ENCODE peak calls at places on chromosomes 16 and 17, in six cellular contexts. H is progenitor cell of endocrine pancreas, M is AG10803, C is left ventricle myocardium inferior, G is fibroblast of pulmonary artery, J is cardiac muscle cell. X is an unnamed sample.
A peak's percentile ranks its signal among the peaks of the same experiment; 100 is the strongest.

GRCh38 chr17:78444392-78444791 is 65.9 kb downstream of the PGS1 start:
- DNase-seq in M (no peak), G (no peak), C (no peak), J (no peak), H (no peak), X (no peak)

GRCh38 chr17:29620779-29621500 is 1.8 kb downstream of the CORO6 start:
- DNase-seq in H (no peak), J (no peak), C (no peak), G (no peak), M (no peak), X (no peak)

GRCh38 chr17:80029235-80029974 is 6.3 kb downstream of the TBC1D16 start:
- DNase-seq in G (peak; percentile 84), M (peak; percentile 90), H (no peak), J (no peak), C (peak; percentile 87), X (no peak)

GRCh38 chr16:31513126-31513525 is 4.9 kb upstream of the RUSF1 start:
- DNase-seq in M (peak; percentile 82), J (no peak), H (no peak), G (peak; percentile 42), C (no peak), X (no peak)

GRCh38 chr17:32610027-32610650 is 123.3 kb downstream of the CDK5R1 start:
- DNase-seq in C (no peak), M (no peak), G (no peak), H (no peak), J (no peak), X (no peak)

GRCh38 chr17:57588086-57588485 is 157.0 kb downstream of the CCDC182 start:
- DNase-seq in M (no peak), J (peak; percentile 20), C (no peak), H (no peak), G (no peak), X (no peak)

GRCh38 chr17:74979408-74980146 is 7.0 kb upstream of the HID1 start:
- DNase-seq in G (no peak), J (no peak), M (no peak), C (no peak), H (no peak), X (no peak)

GRCh38 chr17:13485327-13485726 is 116.4 kb downstream of the HS3ST3A1 start:
- DNase-seq in C (no peak), G (no peak), M (no peak), J (no peak), H (no peak), X (no peak)

GRCh38 chr16:13866073-13866472 is 53.9 kb upstream of the ERCC4 start:
- DNase-seq in C (peak; percentile 56), J (peak; percentile 86), G (peak; percentile 92), M (peak; percentile 85), H (peak; percentile 53), X (peak; percentile 53)

GRCh38 chr16:68893710-68894705 is 50.7 kb downstream of the TANGO6 start:
- DNase-seq in M (peak; percentile 12), H (peak; percentile 41), C (peak; percentile 40), J (peak; percentile 93), G (peak; percentile 54), X (peak; percentile 9)

GRCh38 chr16:47461598-47462266 is 601 bp downstream of the PHKB start:
- DNase-seq in G (peak; percentile 59), M (peak; percentile 50), H (no peak), C (no peak), J (peak; percentile 38), X (peak; percentile 9)

GRCh38 chr16:47459603-47460002 is 1.3 kb downstream of the ITFG1 start:
- DNase-seq in M (no peak), H (no peak), C (no peak), G (no peak), J (no peak), X (no peak)

GRCh38 chr16:47458331-47458730 is 2.5 kb downstream of the ITFG1 start:
- DNase-seq in G (no peak), M (no peak), H (no peak), C (no peak), J (no peak), X (no peak)

GRCh38 chr16:47460301-47460754 is 535 bp downstream of the ITFG1 start:
- DNase-seq in G (peak; percentile 4), M (peak; percentile 16), H (no peak), J (no peak), C (no peak), X (no peak)

GRCh38 chr16:47460755-47461597 is at the start of the genes ITFG1 and PHKB:
- DNase-seq in C (peak; percentile 94), J (peak; percentile 94), H (peak; percentile 89), G (peak; percentile 92), M (peak; percentile 92), X (peak; percentile 86)
- TF ChIP-seq CTCF in C (peak; percentile 39), J (peak; percentile 7), H (no peak), G (no peak), M (no peak), X (no peak)

GRCh38 chr16:66696669-66697630 is at the start of gene CMTM4:
- DNase-seq in G (peak; percentile 84), H (peak; percentile 79), C (peak; percentile 86), M (peak; percentile 82), J (peak; percentile 94), X (peak; percentile 67)
- TF ChIP-seq CTCF in G (no peak), H (peak; percentile 37), C (peak; percentile 37), M (no peak), J (no peak), X (peak; percentile 44)

DNA sequence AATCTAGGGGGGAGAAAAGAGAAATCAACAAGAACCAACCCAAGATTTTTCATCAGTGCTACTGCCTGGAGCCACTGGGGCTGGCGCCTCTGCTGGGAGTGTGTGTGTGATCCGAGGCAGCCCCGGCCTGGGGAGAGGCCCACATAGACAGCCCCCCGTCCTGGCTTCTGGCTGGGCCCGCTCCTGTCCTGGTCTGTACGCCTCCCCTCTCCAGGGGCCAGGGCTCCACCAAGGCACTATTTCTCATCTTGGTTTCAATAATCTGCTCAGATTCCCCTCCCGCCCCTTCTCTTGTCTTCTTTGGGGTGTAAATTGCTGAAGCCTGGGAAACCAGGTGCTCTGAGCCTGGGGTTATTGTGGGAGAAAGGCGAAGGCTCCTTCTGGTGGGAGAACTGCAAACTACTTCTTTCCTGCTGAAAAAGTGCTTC is 7.8 kb downstream of the BAHCC1 start:
- DNase-seq in M (no peak), H (no peak), G (no peak), C (no peak), J (peak; percentile 59), X (no peak)
- TF ChIP-seq CTCF in M (peak; percentile 28), H (peak; percentile 8), G (peak; percentile 12), C (no peak), J (peak; percentile 23), X (peak; percentile 9)

GRCh38 chr17:40358323-40359038 is 6.1 kb downstream of the GJD3 start:
- DNase-seq in M (peak; percentile 80), C (peak; percentile 90), H (peak; percentile 88), G (peak; percentile 90), J (peak; percentile 89), X (peak; percentile 98)
- TF ChIP-seq CTCF in M (peak; percentile 91), C (peak; percentile 99), H (peak; percentile 96), G (peak; percentile 90), J (peak; percentile 89), X (peak; percentile 99)

DNA sequence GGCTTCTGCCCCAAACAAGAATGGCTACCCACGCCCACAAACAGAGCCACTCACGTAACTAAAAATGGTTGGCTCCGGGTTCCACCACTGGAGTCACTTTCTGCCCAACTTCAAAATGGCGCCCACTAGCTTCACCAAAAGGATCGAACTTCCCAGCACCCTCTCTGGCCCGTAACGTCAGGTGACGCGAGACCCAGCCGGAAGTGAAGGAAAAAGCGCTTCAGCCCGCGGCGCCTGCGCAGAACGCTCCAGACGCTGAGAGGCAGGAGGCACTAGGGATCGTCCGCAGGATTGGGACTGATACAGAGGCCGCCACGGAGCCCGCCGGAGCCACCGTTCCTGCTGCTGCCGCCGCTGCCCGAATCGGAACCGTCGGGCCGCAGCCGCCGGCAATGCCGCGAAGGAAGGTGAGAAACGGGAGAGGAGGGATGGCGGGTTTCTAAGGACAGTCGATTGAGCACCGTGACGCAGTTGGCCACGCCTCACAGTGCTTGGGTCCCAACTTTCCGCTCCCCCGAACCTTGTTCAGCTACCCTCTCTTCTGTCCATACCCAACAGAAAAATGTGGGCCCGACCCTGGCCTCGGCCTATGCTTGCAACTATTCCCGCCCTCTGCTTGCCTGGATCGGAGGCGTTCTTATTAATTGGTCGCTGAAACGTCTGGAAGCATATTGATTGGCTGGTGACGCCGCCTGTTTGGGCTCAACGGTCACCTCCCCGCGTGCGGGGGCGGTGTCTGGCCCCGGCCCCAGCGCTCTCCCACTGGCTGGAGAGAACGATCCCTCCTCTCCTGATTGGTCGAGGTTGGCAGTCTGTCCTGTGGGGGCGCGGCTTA is at the start of gene KAT7:
- DNase-seq in G (peak; percentile 100), M (peak; percentile 99), C (peak; percentile 99), J (peak; percentile 99), H (peak; percentile 97), X (peak; percentile 93)
- TF ChIP-seq CTCF in G (no peak), M (no peak), C (no peak), J (no peak), H (no peak), X (no peak)

DNA sequence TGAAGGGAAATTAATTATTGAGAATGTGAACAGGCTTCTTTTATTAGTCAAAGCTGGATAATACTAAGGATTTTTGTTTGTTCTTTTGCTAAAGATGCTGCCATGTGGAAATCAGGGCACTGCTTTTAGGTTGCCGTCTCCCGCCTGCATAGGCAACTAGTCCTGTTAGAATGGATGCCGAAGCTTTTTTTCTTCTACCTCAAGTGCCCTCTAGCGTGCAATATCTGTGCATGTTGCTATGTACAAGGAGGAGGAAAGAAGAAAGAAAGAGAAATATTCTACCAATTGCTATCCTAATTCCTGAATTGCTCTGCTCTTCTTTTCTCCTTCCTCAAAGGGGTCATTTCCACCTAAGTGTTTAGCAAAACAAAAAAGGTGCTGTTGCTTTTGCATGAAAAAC is 5.2 kb upstream of the CDH8 start:
- DNase-seq in M (peak; percentile 47), C (no peak), H (peak; percentile 12), J (peak; percentile 73), G (peak; percentile 49), X (peak; percentile 13)
- TF ChIP-seq CTCF in M (peak; percentile 66), C (peak; percentile 51), H (peak; percentile 72), J (peak; percentile 16), G (peak; percentile 41), X (peak; percentile 72)